ENCODE peak calls at places on chromosomes 3 and 15, in eight cellular contexts. I is GM12891, H is thyroid gland, U is IMR-90, B is breast epithelium, X is heart left ventricle, G is uterus, A is Peyer's patch. F is an unnamed sample.

GRCh38 chr3:8638994-8639393 is 5.6 kb downstream of the SSUH2 start:
- DNase-seq in U (no peak), A (no peak), X (peak; percentile 51), I (no peak), H (no peak), G (no peak), B (no peak), F (no peak)

GRCh38 chr3:186825294-186825821 is 17.2 kb upstream of the ADIPOQ start:
- DNase-seq in A (no peak), U (peak; percentile 77), I (no peak), B (no peak), X (no peak), H (peak; percentile 42), G (peak; percentile 20), F (peak; percentile 88)

GRCh38 chr15:42048821-42049200 is 28.0 kb upstream of the PLA2G4E start:
- DNase-seq in G (no peak), B (no peak), U (no peak), I (no peak), A (no peak), X (no peak), H (no peak), F (no peak)

GRCh38 chr3:12371525-12372140 is 82.8 kb downstream of the PPARG start:
- DNase-seq in A (no peak), B (no peak), I (no peak), X (no peak), H (no peak), G (no peak), U (peak; percentile 86), F (no peak)

GRCh38 chr3:58492385-58492970 is 582 bp downstream of the KCTD6 start:
- DNase-seq in A (peak; percentile 35), H (peak; percentile 18), U (no peak), B (no peak), G (no peak), I (no peak), X (no peak), F (peak; percentile 47)

GRCh38 chr3:183085634-183086390 is 13.5 kb downstream of the MCCC1 start:
- DNase-seq in B (no peak), X (no peak), A (no peak), G (no peak), I (no peak), H (no peak), U (peak; percentile 72), F (peak; percentile 59)

GRCh38 chr15:70132571-70132970 is 34.9 kb upstream of the TLE3 start:
- DNase-seq in I (no peak), G (no peak), B (no peak), U (no peak), A (no peak), X (no peak), H (no peak), F (no peak)

GRCh38 chr3:78279066-78279465 is 1239.2 kb downstream of the ROBO2 start:
- DNase-seq in A (no peak), H (no peak), X (no peak), B (no peak), U (no peak), I (no peak), G (no peak), F (no peak)

GRCh38 chr15:55796321-55796965 is 53.5 kb upstream of the PRTG start:
- DNase-seq in B (no peak), A (no peak), I (no peak), G (no peak), X (no peak), U (peak; percentile 17), H (peak; percentile 66), F (no peak)

GRCh38 chr15:25333049-25333448 is 105.8 kb downstream of the UBE3A start:
- DNase-seq in H (no peak), G (no peak), X (no peak), A (no peak), B (no peak), I (no peak), U (no peak), F (no peak)

GRCh38 chr3:27138562-27138961 is 230.6 kb downstream of the NEK10 start:
- DNase-seq in A (no peak), U (no peak), I (no peak), X (peak; percentile 58), H (no peak), G (no peak), B (no peak), F (no peak)

GRCh38 chr15:33074942-33075341 is 119.6 kb downstream of the FMN1 start:
- DNase-seq in I (no peak), A (no peak), X (no peak), U (no peak), B (no peak), G (no peak), H (peak; percentile 16), F (no peak)

GRCh38 chr3:83928391-83928790 is 1030.4 kb upstream of the CADM2 start:
- DNase-seq in A (no peak), I (peak; percentile 2), G (no peak), B (no peak), H (no peak), U (no peak), X (no peak), F (peak; percentile 67)

GRCh38 chr15:58258501-58259274 is 120.5 kb downstream of the AQP9 start:
- DNase-seq in B (no peak), G (no peak), H (no peak), U (no peak), I (no peak), X (no peak), A (no peak), F (no peak)

GRCh38 chr3:17078885-17079465 is 194.2 kb downstream of the PLCL2 start:
- DNase-seq in G (no peak), X (no peak), B (no peak), U (no peak), H (no peak), A (no peak), I (no peak), F (no peak)

GRCh38 chr3:16392733-16393132 is 120.8 kb downstream of the RFTN1 start:
- DNase-seq in H (no peak), U (peak; percentile 80), B (no peak), G (no peak), A (no peak), X (no peak), I (no peak), F (no peak)

GRCh38 chr15:79769081-79769481 is 127.7 kb downstream of the MTHFS start:
- DNase-seq in A (no peak), G (no peak), I (no peak), X (no peak), U (no peak), H (no peak), B (no peak), F (peak; percentile 10)

GRCh38 chr3:9061634-9062033 is 98.4 kb upstream of the RAD18 start:
- DNase-seq in A (no peak), X (no peak), I (no peak), B (no peak), H (no peak), G (no peak), U (no peak), F (no peak)

GRCh38 chr3:180102134-180102533 is 65.4 kb upstream of the PEX5L start:
- DNase-seq in G (no peak), X (no peak), H (no peak), A (no peak), B (no peak), U (no peak), I (no peak), F (no peak)

GRCh38 chr3:55486857-55487375 is at the start of gene WNT5A:
- DNase-seq in B (no peak), X (peak; percentile 41), G (peak; percentile 35), I (no peak), A (no peak), U (no peak), H (peak; percentile 68), F (peak; percentile 9)

GRCh38 chr15:38530113-38530512 is 34.5 kb downstream of the RASGRP1 start:
- DNase-seq in G (no peak), U (no peak), A (no peak), H (no peak), B (no peak), X (no peak), I (no peak), F (no peak)

GRCh38 chr3:88192631-88193030 is 42.9 kb downstream of the C3orf38 start:
- DNase-seq in I (no peak), B (no peak), X (no peak), U (no peak), A (no peak), G (no peak), H (no peak), F (no peak)

GRCh38 chr15:80418892-80419537 is 14.8 kb downstream of the ARNT2 start:
- DNase-seq in A (no peak), U (peak; percentile 72), I (no peak), H (peak; percentile 22), B (no peak), X (no peak), G (no peak), F (peak; percentile 34)

GRCh38 chr3:178514411-178514800 is 21.8 kb upstream of the KCNMB2 start:
- DNase-seq in A (no peak), H (no peak), U (no peak), X (no peak), I (no peak), B (no peak), G (no peak), F (no peak)
- TF ChIP-seq POLR2A in A (no peak), H (no peak), U (no peak), X (no peak), I (no peak), B (no peak), G (no peak), F (no peak)

GRCh38 chr3:10644189-10644588 is 138.8 kb upstream of the ATP2B2 start:
- DNase-seq in X (no peak), G (no peak), H (no peak), U (no peak), B (no peak), I (no peak), A (no peak), F (no peak)
- TF ChIP-seq POLR2A in X (no peak), G (no peak), H (no peak), U (no peak), B (no peak), I (no peak), A (no peak), F (no peak)

GRCh38 chr3:49723631-49724551 is at the start of gene GMPPB:
- DNase-seq in U (peak; percentile 95), H (peak; percentile 99), G (peak; percentile 97), B (peak; percentile 98), I (peak; percentile 97), A (peak; percentile 95), X (peak; percentile 99), F (peak; percentile 97)
- TF ChIP-seq POLR2A in U (peak; percentile 82), H (peak; percentile 80), G (peak; percentile 47), B (peak; percentile 46), I (peak; percentile 61), A (peak; percentile 61), X (no peak), F (peak; percentile 66)

DNA sequence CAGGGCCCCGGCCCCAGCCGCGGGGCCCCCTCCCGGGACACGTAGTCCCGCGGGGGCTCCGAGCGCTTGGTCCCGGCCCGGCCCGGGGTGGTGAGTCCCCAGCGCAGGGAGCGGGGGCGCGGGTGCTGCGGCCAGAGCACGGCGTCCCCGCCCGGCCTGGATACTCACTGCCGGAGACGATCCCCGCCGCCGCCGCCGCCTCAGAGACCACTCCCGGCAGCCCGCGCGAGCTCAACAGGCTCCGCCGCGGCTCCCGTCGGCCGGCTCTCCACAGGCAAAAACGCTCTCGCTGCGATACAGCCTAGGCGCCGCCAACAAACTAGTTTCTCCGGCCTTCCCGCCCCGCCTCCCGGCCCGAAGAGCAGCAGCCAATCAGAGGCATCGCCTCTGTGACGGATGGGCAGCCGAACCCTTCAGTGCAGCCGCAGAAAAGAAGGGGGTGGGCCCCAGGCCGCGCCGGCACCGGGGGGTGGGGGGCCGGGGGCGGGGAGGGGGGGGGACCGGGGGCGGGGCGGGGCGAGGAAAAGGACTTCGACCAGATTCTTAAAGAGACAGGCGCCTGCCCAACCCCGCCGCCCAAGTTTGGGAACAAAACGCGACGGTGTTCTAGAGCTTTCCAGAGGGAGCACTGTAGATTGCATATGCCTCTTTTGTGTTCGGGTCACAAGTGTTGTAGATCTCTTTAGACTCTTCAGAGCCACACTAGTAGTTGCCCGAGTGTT is at the start of gene KLHL25:
- DNase-seq in B (peak; percentile 92), G (peak; percentile 94), U (peak; percentile 92), I (peak; percentile 99), X (peak; percentile 97), H (peak; percentile 95), A (peak; percentile 90), F (peak; percentile 92)
- TF ChIP-seq POLR2A in B (peak; percentile 35), G (peak; percentile 93), U (peak; percentile 75), I (no peak), X (no peak), H (peak; percentile 96), A (peak; percentile 95), F (no peak)